ENCODE peak calls at places on chromosomes 12 and 14, in nine cellular contexts. One of them, this sample, is unnamed.
A peak's percentile ranks its signal among the peaks of the same experiment; 100 is the strongest.

GRCh38 chr14:79602023-79602422 is 609.3 kb downstream of the DIO2 start:
- DNase-seq in T-helper 2 cell: no peak
- DNase-seq in putamen: no peak
- DNase-seq in activated CD8-positive, alpha-beta memory T cell treated with anti-CD3 and anti-CD28 coated beads for 24 hours: no peak
- DNase-seq in stimulated activated CD8-positive, alpha-beta memory T cell treated with anti-CD3 and anti-CD28 coated beads, Interleukin-2, amount 100 ng/mL, for 1 hour: no peak
- DNase-seq in astrocyte of the cerebellum: no peak
- DNase-seq in pancreas: no peak
- DNase-seq in ureter: no peak
- DNase-seq in HTR-8/SVneo: no peak
- DNase-seq in this sample: no peak

GRCh38 chr14:91879196-91879595 is 11.9 kb upstream of the TC2N start:
- DNase-seq in T-helper 2 cell: no peak
- DNase-seq in putamen: no peak
- DNase-seq in activated CD8-positive, alpha-beta memory T cell treated with anti-CD3 and anti-CD28 coated beads for 24 hours: no peak
- DNase-seq in stimulated activated CD8-positive, alpha-beta memory T cell treated with anti-CD3 and anti-CD28 coated beads, Interleukin-2, amount 100 ng/mL, for 1 hour: no peak
- DNase-seq in astrocyte of the cerebellum: no peak
- DNase-seq in pancreas: no peak
- DNase-seq in ureter: no peak
- DNase-seq in HTR-8/SVneo: no peak
- DNase-seq in this sample: no peak

GRCh38 chr14:58395815-58396626 is at the start of gene TOMM20L:
- DNase-seq in T-helper 2 cell: peak; percentile 55
- DNase-seq in putamen: peak; percentile 41
- DNase-seq in activated CD8-positive, alpha-beta memory T cell treated with anti-CD3 and anti-CD28 coated beads for 24 hours: peak; percentile 90
- DNase-seq in stimulated activated CD8-positive, alpha-beta memory T cell treated with anti-CD3 and anti-CD28 coated beads, Interleukin-2, amount 100 ng/mL, for 1 hour: peak; percentile 51
- DNase-seq in astrocyte of the cerebellum: peak; percentile 5
- DNase-seq in pancreas: peak; percentile 76
- DNase-seq in ureter: peak; percentile 78
- DNase-seq in HTR-8/SVneo: peak; percentile 93
- DNase-seq in this sample: peak; percentile 64

GRCh38 chr12:51959211-51959610 is 7.7 kb downstream of the ACVR1B start:
- DNase-seq in T-helper 2 cell: no peak
- DNase-seq in putamen: no peak
- DNase-seq in activated CD8-positive, alpha-beta memory T cell treated with anti-CD3 and anti-CD28 coated beads for 24 hours: no peak
- DNase-seq in stimulated activated CD8-positive, alpha-beta memory T cell treated with anti-CD3 and anti-CD28 coated beads, Interleukin-2, amount 100 ng/mL, for 1 hour: no peak
- DNase-seq in astrocyte of the cerebellum: no peak
- DNase-seq in pancreas: no peak
- DNase-seq in ureter: no peak
- DNase-seq in HTR-8/SVneo: no peak
- DNase-seq in this sample: no peak

GRCh38 chr14:24185015-24185414 is 3.6 kb downstream of the IPO4 start:
- DNase-seq in T-helper 2 cell: no peak
- DNase-seq in putamen: no peak
- DNase-seq in activated CD8-positive, alpha-beta memory T cell treated with anti-CD3 and anti-CD28 coated beads for 24 hours: no peak
- DNase-seq in stimulated activated CD8-positive, alpha-beta memory T cell treated with anti-CD3 and anti-CD28 coated beads, Interleukin-2, amount 100 ng/mL, for 1 hour: no peak
- DNase-seq in astrocyte of the cerebellum: no peak
- DNase-seq in pancreas: no peak
- DNase-seq in ureter: no peak
- DNase-seq in HTR-8/SVneo: no peak
- DNase-seq in this sample: no peak

GRCh38 chr14:26887842-26888241 is 290.0 kb upstream of the NOVA1 start:
- DNase-seq in T-helper 2 cell: no peak
- DNase-seq in putamen: no peak
- DNase-seq in activated CD8-positive, alpha-beta memory T cell treated with anti-CD3 and anti-CD28 coated beads for 24 hours: no peak
- DNase-seq in stimulated activated CD8-positive, alpha-beta memory T cell treated with anti-CD3 and anti-CD28 coated beads, Interleukin-2, amount 100 ng/mL, for 1 hour: no peak
- DNase-seq in astrocyte of the cerebellum: no peak
- DNase-seq in pancreas: no peak
- DNase-seq in ureter: no peak
- DNase-seq in HTR-8/SVneo: no peak
- DNase-seq in this sample: no peak

GRCh38 chr12:124428136-124428791 is 133.4 kb downstream of the RFLNA start:
- DNase-seq in T-helper 2 cell: no peak
- DNase-seq in putamen: no peak
- DNase-seq in activated CD8-positive, alpha-beta memory T cell treated with anti-CD3 and anti-CD28 coated beads for 24 hours: no peak
- DNase-seq in stimulated activated CD8-positive, alpha-beta memory T cell treated with anti-CD3 and anti-CD28 coated beads, Interleukin-2, amount 100 ng/mL, for 1 hour: no peak
- DNase-seq in astrocyte of the cerebellum: no peak
- DNase-seq in pancreas: no peak
- DNase-seq in ureter: no peak
- DNase-seq in HTR-8/SVneo: no peak
- DNase-seq in this sample: no peak

GRCh38 chr12:27048822-27049752 is 26.7 kb downstream of the MED21 start:
- DNase-seq in T-helper 2 cell: no peak
- DNase-seq in putamen: no peak
- DNase-seq in activated CD8-positive, alpha-beta memory T cell treated with anti-CD3 and anti-CD28 coated beads for 24 hours: no peak
- DNase-seq in stimulated activated CD8-positive, alpha-beta memory T cell treated with anti-CD3 and anti-CD28 coated beads, Interleukin-2, amount 100 ng/mL, for 1 hour: no peak
- DNase-seq in astrocyte of the cerebellum: peak; percentile 32
- DNase-seq in pancreas: no peak
- DNase-seq in ureter: no peak
- DNase-seq in HTR-8/SVneo: peak; percentile 43
- DNase-seq in this sample: no peak

GRCh38 chr12:13347241-13348043 is 150.9 kb downstream of the EMP1 start:
- DNase-seq in T-helper 2 cell: no peak
- DNase-seq in putamen: peak; percentile 60
- DNase-seq in activated CD8-positive, alpha-beta memory T cell treated with anti-CD3 and anti-CD28 coated beads for 24 hours: peak; percentile 61
- DNase-seq in stimulated activated CD8-positive, alpha-beta memory T cell treated with anti-CD3 and anti-CD28 coated beads, Interleukin-2, amount 100 ng/mL, for 1 hour: no peak
- DNase-seq in astrocyte of the cerebellum: peak; percentile 5
- DNase-seq in pancreas: no peak
- DNase-seq in ureter: no peak
- DNase-seq in HTR-8/SVneo: peak; percentile 1
- DNase-seq in this sample: no peak

GRCh38 chr12:24709201-24709600 is 239.7 kb downstream of the BCAT1 start:
- DNase-seq in T-helper 2 cell: no peak
- DNase-seq in putamen: peak; percentile 57
- DNase-seq in activated CD8-positive, alpha-beta memory T cell treated with anti-CD3 and anti-CD28 coated beads for 24 hours: no peak
- DNase-seq in stimulated activated CD8-positive, alpha-beta memory T cell treated with anti-CD3 and anti-CD28 coated beads, Interleukin-2, amount 100 ng/mL, for 1 hour: no peak
- DNase-seq in astrocyte of the cerebellum: no peak
- DNase-seq in pancreas: no peak
- DNase-seq in ureter: no peak
- DNase-seq in HTR-8/SVneo: no peak
- DNase-seq in this sample: no peak

GRCh38 chr14:69247691-69248440 is 12.1 kb upstream of the GALNT16 start:
- DNase-seq in T-helper 2 cell: no peak
- DNase-seq in putamen: no peak
- DNase-seq in activated CD8-positive, alpha-beta memory T cell treated with anti-CD3 and anti-CD28 coated beads for 24 hours: no peak
- DNase-seq in stimulated activated CD8-positive, alpha-beta memory T cell treated with anti-CD3 and anti-CD28 coated beads, Interleukin-2, amount 100 ng/mL, for 1 hour: no peak
- DNase-seq in astrocyte of the cerebellum: peak; percentile 74
- DNase-seq in pancreas: no peak
- DNase-seq in ureter: peak; percentile 57
- DNase-seq in HTR-8/SVneo: no peak
- DNase-seq in this sample: no peak

This sample was measured in NK-92 treated with Interleukin-12 subunit alpha and Interleukin-12 subunit beta, amount 100 ng/mL, for 24 hours.